ENCODE peak calls at places on chromosome 15, in six cellular contexts. One of them, this sample, is unnamed.

GRCh38 chr15:65254237-65254820 is 32.4 kb downstream of the PARP16 start:
- DNase-seq in fibroblast of lung: no peak
- DNase-seq in GM23248: no peak
- DNase-seq in neural progenitor cell: peak; percentile 89
- DNase-seq in hepatocyte: no peak
- DNase-seq in IMR-90: no peak
- DNase-seq in this sample: no peak

GRCh38 chr15:62360286-62360685 is 195.2 kb upstream of the C2CD4B start:
- DNase-seq in neural progenitor cell: no peak
- DNase-seq in GM23248: no peak
- DNase-seq in fibroblast of lung: no peak
- DNase-seq in IMR-90: peak; percentile 4
- DNase-seq in hepatocyte: no peak
- DNase-seq in this sample: no peak

GRCh38 chr15:43132830-43133428 is 457 bp upstream of the TMEM62 start:
- DNase-seq in IMR-90: no peak
- DNase-seq in fibroblast of lung: no peak
- DNase-seq in GM23248: no peak
- DNase-seq in hepatocyte: no peak
- DNase-seq in neural progenitor cell: peak; percentile 7
- DNase-seq in this sample: peak; percentile 5

GRCh38 chr15:27826902-27827321 is 272.2 kb downstream of the OCA2 start:
- DNase-seq in neural progenitor cell: no peak
- DNase-seq in IMR-90: peak; percentile 60
- DNase-seq in GM23248: peak; percentile 91
- DNase-seq in fibroblast of lung: peak; percentile 68
- DNase-seq in hepatocyte: no peak
- DNase-seq in this sample: no peak

GRCh38 chr15:28456476-28457395 is 76.0 kb downstream of the GOLGA8G start:
- DNase-seq in GM23248: no peak
- DNase-seq in neural progenitor cell: peak; percentile 7
- DNase-seq in hepatocyte: peak; percentile 10
- DNase-seq in IMR-90: peak; percentile 0
- DNase-seq in fibroblast of lung: no peak
- DNase-seq in this sample: no peak

GRCh38 chr15:39887832-39888231 is 32.2 kb downstream of the GPR176 start:
- DNase-seq in GM23248: peak; percentile 55
- DNase-seq in neural progenitor cell: no peak
- DNase-seq in fibroblast of lung: peak; percentile 35
- DNase-seq in IMR-90: peak; percentile 50
- DNase-seq in hepatocyte: peak; percentile 61
- DNase-seq in this sample: peak; percentile 74

GRCh38 chr15:33226559-33227181 is 32.2 kb upstream of the FMN1 start:
- DNase-seq in IMR-90: no peak
- DNase-seq in hepatocyte: peak; percentile 46
- DNase-seq in neural progenitor cell: peak; percentile 33
- DNase-seq in fibroblast of lung: peak; percentile 45
- DNase-seq in GM23248: peak; percentile 46
- DNase-seq in this sample: peak; percentile 58

GRCh38 chr15:90929709-90930019 is 2.7 kb downstream of the HDDC3 start:
- DNase-seq in fibroblast of lung: no peak
- DNase-seq in GM23248: no peak
- DNase-seq in neural progenitor cell: no peak
- DNase-seq in IMR-90: no peak
- DNase-seq in hepatocyte: no peak
- DNase-seq in this sample: no peak

GRCh38 chr15:73165844-73166243 is 113.6 kb downstream of the NEO1 start:
- DNase-seq in fibroblast of lung: peak; percentile 15
- DNase-seq in neural progenitor cell: no peak
- DNase-seq in hepatocyte: no peak
- DNase-seq in IMR-90: no peak
- DNase-seq in GM23248: no peak
- DNase-seq in this sample: no peak

GRCh38 chr15:51589881-51590570 is 32.5 kb downstream of the DMXL2 start:
- DNase-seq in hepatocyte: no peak
- DNase-seq in GM23248: no peak
- DNase-seq in IMR-90: no peak
- DNase-seq in fibroblast of lung: no peak
- DNase-seq in neural progenitor cell: no peak
- DNase-seq in this sample: no peak

GRCh38 chr15:40334541-40334940 is 6.2 kb downstream of the CCDC9B start:
- DNase-seq in hepatocyte: no peak
- DNase-seq in IMR-90: no peak
- DNase-seq in fibroblast of lung: no peak
- DNase-seq in neural progenitor cell: no peak
- DNase-seq in GM23248: no peak
- DNase-seq in this sample: no peak

GRCh38 chr15:100863406-100864198 is 16.0 kb upstream of the ALDH1A3 start:
- DNase-seq in GM23248: peak; percentile 32
- DNase-seq in fibroblast of lung: peak; percentile 70
- DNase-seq in neural progenitor cell: no peak
- DNase-seq in IMR-90: peak; percentile 90
- DNase-seq in hepatocyte: no peak
- DNase-seq in this sample: no peak

GRCh38 chr15:85470549-85471271 is 90.3 kb downstream of the AKAP13 start:
- DNase-seq in neural progenitor cell: no peak
- DNase-seq in IMR-90: no peak
- DNase-seq in hepatocyte: no peak
- DNase-seq in fibroblast of lung: no peak
- DNase-seq in GM23248: no peak
- DNase-seq in this sample: no peak

DNA sequence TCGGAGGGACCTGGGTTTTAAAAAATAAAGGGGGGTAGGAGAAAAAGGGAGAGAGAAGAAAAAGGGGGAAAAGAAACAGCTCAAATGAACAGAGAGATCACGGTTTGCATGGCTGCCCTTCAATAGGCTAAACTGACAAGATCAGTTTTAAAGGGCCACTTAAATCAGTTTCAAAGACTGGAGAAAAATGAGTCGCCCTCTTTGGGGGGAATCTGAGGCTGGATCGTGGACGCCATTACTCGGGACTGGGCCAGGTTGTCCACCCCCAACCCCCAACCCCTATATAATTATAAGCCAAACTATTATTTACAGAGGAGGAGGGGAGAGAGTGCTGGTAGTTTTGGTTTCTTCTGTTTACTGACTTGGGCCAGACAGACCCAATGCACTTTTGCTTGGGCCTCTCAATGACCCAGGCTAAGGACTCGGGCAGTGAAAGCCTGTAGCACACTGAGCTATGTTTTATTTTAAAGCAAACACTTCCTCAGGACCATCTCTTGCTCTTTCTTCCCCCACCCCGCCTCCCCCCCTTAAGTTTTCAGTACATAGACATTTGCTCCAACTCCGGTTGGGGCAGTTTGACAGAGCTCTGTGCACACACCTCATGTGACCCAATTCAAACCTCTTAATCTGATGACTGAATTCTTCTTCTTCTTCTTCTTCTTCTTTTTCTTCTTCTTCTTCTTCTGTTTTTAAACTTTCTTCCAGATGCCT is 6.3 kb downstream of the NR2F2 start:
- DNase-seq in IMR-90: no peak
- DNase-seq in neural progenitor cell: peak; percentile 71
- DNase-seq in GM23248: peak; percentile 53
- DNase-seq in fibroblast of lung: peak; percentile 45
- DNase-seq in hepatocyte: no peak
- DNase-seq in this sample: peak; percentile 62
- H4K20me1 ChIP-seq in IMR-90: peaks cover 47% of the 10 kb centered on the region
- H4K20me1 ChIP-seq in neural progenitor cell: peaks cover 97% of the 10 kb centered on the region
- H4K20me1 ChIP-seq in GM23248: no peaks in the 10 kb centered on the region
- H4K20me1 ChIP-seq in fibroblast of lung: peaks cover 4% of the 10 kb centered on the region
- H4K20me1 ChIP-seq in hepatocyte: peaks cover 61% of the 10 kb centered on the region
- H4K20me1 ChIP-seq in this sample: peaks cover 2% of the 10 kb centered on the region

DNA sequence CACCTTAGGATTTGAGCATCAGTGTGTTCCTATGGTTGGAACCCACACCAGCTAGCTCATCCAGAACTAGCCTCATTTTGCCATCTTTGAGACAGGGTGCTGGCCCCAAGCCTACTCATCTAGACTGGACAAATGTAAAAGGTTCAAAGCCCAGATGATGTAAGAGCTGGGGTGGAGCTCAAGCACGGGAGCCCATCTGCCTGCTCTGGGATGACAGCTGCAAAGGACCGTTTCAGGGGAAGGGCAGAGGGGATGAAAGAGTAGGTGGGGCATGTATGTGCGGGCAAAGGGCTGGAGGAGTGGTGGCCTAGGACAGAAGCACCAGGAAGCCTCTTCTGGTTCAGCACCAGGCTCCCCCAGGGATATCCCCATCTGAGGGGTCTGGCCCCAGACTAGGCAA is 15.8 kb downstream of the CLK3 start:
- DNase-seq in fibroblast of lung: no peak
- DNase-seq in GM23248: peak; percentile 32
- DNase-seq in hepatocyte: no peak
- DNase-seq in neural progenitor cell: no peak
- DNase-seq in IMR-90: no peak
- DNase-seq in this sample: no peak
- H4K20me1 ChIP-seq in fibroblast of lung: no peaks in the 10 kb centered on the region
- H4K20me1 ChIP-seq in GM23248: no peaks in the 10 kb centered on the region
- H4K20me1 ChIP-seq in hepatocyte: peaks cover 8% of the 10 kb centered on the region
- H4K20me1 ChIP-seq in neural progenitor cell: peaks cover 58% of the 10 kb centered on the region
- H4K20me1 ChIP-seq in IMR-90: peaks cover 47% of the 10 kb centered on the region
- H4K20me1 ChIP-seq in this sample: no peaks in the 10 kb centered on the region

GRCh38 chr15:59995568-59996349 is 8.4 kb upstream of the FOXB1 start:
- DNase-seq in GM23248: no peak
- DNase-seq in neural progenitor cell: peak; percentile 50
- DNase-seq in hepatocyte: no peak
- DNase-seq in IMR-90: no peak
- DNase-seq in fibroblast of lung: no peak
- DNase-seq in this sample: no peak

GRCh38 chr15:59996498-59997041 is 7.5 kb upstream of the FOXB1 start:
- DNase-seq in GM23248: no peak
- DNase-seq in fibroblast of lung: no peak
- DNase-seq in neural progenitor cell: no peak
- DNase-seq in hepatocyte: peak; percentile 41
- DNase-seq in IMR-90: no peak
- DNase-seq in this sample: no peak

GRCh38 chr15:59998256-59999063 is 5.7 kb upstream of the FOXB1 start:
- DNase-seq in fibroblast of lung: no peak
- DNase-seq in IMR-90: no peak
- DNase-seq in hepatocyte: no peak
- DNase-seq in neural progenitor cell: peak; percentile 93
- DNase-seq in GM23248: no peak
- DNase-seq in this sample: no peak

GRCh38 chr15:59999064-59999377 is 5.1 kb upstream of the FOXB1 start:
- DNase-seq in neural progenitor cell: peak; percentile 71
- DNase-seq in IMR-90: no peak
- DNase-seq in hepatocyte: no peak
- DNase-seq in GM23248: no peak
- DNase-seq in fibroblast of lung: no peak
- DNase-seq in this sample: no peak

GRCh38 chr15:59997070-59997701 is 6.9 kb upstream of the FOXB1 start:
- DNase-seq in IMR-90: no peak
- DNase-seq in hepatocyte: no peak
- DNase-seq in fibroblast of lung: no peak
- DNase-seq in neural progenitor cell: peak; percentile 95
- DNase-seq in GM23248: no peak
- DNase-seq in this sample: no peak
- H4K20me1 ChIP-seq in IMR-90: no peaks in the 10 kb centered on the region
- H4K20me1 ChIP-seq in hepatocyte: no peaks in the 10 kb centered on the region
- H4K20me1 ChIP-seq in fibroblast of lung: no peaks in the 10 kb centered on the region
- H4K20me1 ChIP-seq in neural progenitor cell: peaks cover 76% of the 10 kb centered on the region
- H4K20me1 ChIP-seq in GM23248: no peaks in the 10 kb centered on the region
- H4K20me1 ChIP-seq in this sample: no peaks in the 10 kb centered on the region

DNA sequence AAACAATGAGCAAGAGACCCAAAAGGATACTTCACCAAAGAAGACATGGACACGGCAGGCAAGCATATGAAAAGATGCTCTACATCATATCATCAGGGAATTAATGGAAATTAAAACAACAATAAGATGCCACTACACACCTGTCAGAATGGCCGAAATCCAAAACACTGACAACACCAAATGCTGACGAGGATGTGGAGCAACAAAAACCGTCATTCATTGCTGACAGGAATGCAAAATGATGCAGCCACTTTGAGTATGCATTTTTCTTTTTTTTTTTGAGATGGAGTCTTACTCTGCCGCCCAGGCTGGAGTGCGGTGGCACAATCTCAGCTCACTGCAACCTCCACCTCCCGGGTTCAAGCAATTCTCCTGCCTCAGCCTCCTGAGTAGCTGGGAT is 19.0 kb downstream of the EDC3 start:
- DNase-seq in IMR-90: no peak
- DNase-seq in hepatocyte: no peak
- DNase-seq in neural progenitor cell: no peak
- DNase-seq in fibroblast of lung: no peak
- DNase-seq in GM23248: no peak
- DNase-seq in this sample: no peak
- H4K20me1 ChIP-seq in IMR-90: peaks cover 34% of the 10 kb centered on the region
- H4K20me1 ChIP-seq in hepatocyte: peaks cover 19% of the 10 kb centered on the region
- H4K20me1 ChIP-seq in neural progenitor cell: peaks cover 39% of the 10 kb centered on the region
- H4K20me1 ChIP-seq in fibroblast of lung: peaks cover 2% of the 10 kb centered on the region
- H4K20me1 ChIP-seq in GM23248: peaks cover 5% of the 10 kb centered on the region
- H4K20me1 ChIP-seq in this sample: peaks cover 2% of the 10 kb centered on the region

GRCh38 chr15:31340047-31340446 is 13.4 kb downstream of the KLF13 start:
- DNase-seq in fibroblast of lung: no peak
- DNase-seq in IMR-90: no peak
- DNase-seq in hepatocyte: no peak
- DNase-seq in GM23248: no peak
- DNase-seq in neural progenitor cell: no peak
- DNase-seq in this sample: no peak
- H4K20me1 ChIP-seq in fibroblast of lung: no peaks in the 10 kb centered on the region
- H4K20me1 ChIP-seq in IMR-90: peaks cover 95% of the 10 kb centered on the region
- H4K20me1 ChIP-seq in hepatocyte: peaks cover 95% of the 10 kb centered on the region
- H4K20me1 ChIP-seq in GM23248: peaks cover 4% of the 10 kb centered on the region
- H4K20me1 ChIP-seq in neural progenitor cell: peaks cover 90% of the 10 kb centered on the region
- H4K20me1 ChIP-seq in this sample: no peaks in the 10 kb centered on the region

GRCh38 chr15:31374489-31374888 is 47.9 kb downstream of the KLF13 start:
- DNase-seq in neural progenitor cell: no peak
- DNase-seq in IMR-90: no peak
- DNase-seq in hepatocyte: no peak
- DNase-seq in GM23248: peak; percentile 15
- DNase-seq in fibroblast of lung: no peak
- DNase-seq in this sample: no peak

GRCh38 chr15:31374986-31375385 is 48.4 kb downstream of the KLF13 start:
- DNase-seq in IMR-90: no peak
- DNase-seq in GM23248: no peak
- DNase-seq in fibroblast of lung: no peak
- DNase-seq in neural progenitor cell: no peak
- DNase-seq in hepatocyte: no peak
- DNase-seq in this sample: no peak

GRCh38 chr15:31372635-31373091 is 46.0 kb downstream of the KLF13 start:
- DNase-seq in IMR-90: peak; percentile 74
- DNase-seq in neural progenitor cell: peak; percentile 73
- DNase-seq in fibroblast of lung: peak; percentile 62
- DNase-seq in hepatocyte: peak; percentile 43
- DNase-seq in GM23248: peak; percentile 74
- DNase-seq in this sample: no peak

GRCh38 chr15:31373096-31373865 is 46.6 kb downstream of the KLF13 start:
- DNase-seq in fibroblast of lung: no peak
- DNase-seq in GM23248: no peak
- DNase-seq in hepatocyte: no peak
- DNase-seq in neural progenitor cell: no peak
- DNase-seq in IMR-90: no peak
- DNase-seq in this sample: no peak

GRCh38 chr15:31373970-31374369 is 47.3 kb downstream of the KLF13 start:
- DNase-seq in hepatocyte: no peak
- DNase-seq in neural progenitor cell: no peak
- DNase-seq in GM23248: no peak
- DNase-seq in fibroblast of lung: no peak
- DNase-seq in IMR-90: no peak
- DNase-seq in this sample: no peak
- H4K20me1 ChIP-seq in hepatocyte: peaks cover 4% of the 10 kb centered on the region
- H4K20me1 ChIP-seq in neural progenitor cell: peaks cover 5% of the 10 kb centered on the region
- H4K20me1 ChIP-seq in GM23248: no peaks in the 10 kb centered on the region
- H4K20me1 ChIP-seq in fibroblast of lung: no peaks in the 10 kb centered on the region
- H4K20me1 ChIP-seq in IMR-90: peaks cover 32% of the 10 kb centered on the region
- H4K20me1 ChIP-seq in this sample: no peaks in the 10 kb centered on the region